ENCODE peak calls at places on chromosome 18, in four cellular contexts. G, N, S and J are unnamed samples.

GRCh38 chr18:53797998-53798397 is 426.5 kb downstream of the MBD2 start:
- DNase-seq in G (no peak), N (no peak), S (no peak), J (no peak)

GRCh38 chr18:47036298-47036874 is 965 bp upstream of the ELOA2 start:
- DNase-seq in G (no peak), N (no peak), S (no peak), J (no peak)

GRCh38 chr18:25052426-25052825 is 299.5 kb downstream of the ZNF521 start:
- DNase-seq in G (no peak), N (no peak), S (no peak), J (no peak)

GRCh38 chr18:10797882-10798281 is 272.1 kb downstream of the NAPG start:
- DNase-seq in G (no peak), N (no peak), S (no peak), J (no peak)

GRCh38 chr18:36872329-36872728 is 43.4 kb downstream of the KIAA1328 start:
- DNase-seq in G (no peak), N (no peak), S (no peak), J (no peak)

GRCh38 chr18:74446178-74446577 is 10.9 kb downstream of the DIPK1C start:
- DNase-seq in G (no peak), N (no peak), S (no peak), J (no peak)

GRCh38 chr18:1383465-1383864 is 478.8 kb downstream of the ADCYAP1 start:
- DNase-seq in G (no peak), N (no peak), S (no peak), J (no peak)

GRCh38 chr18:55764382-55764781 is 176.4 kb upstream of the TCF4 start:
- DNase-seq in G (no peak), N (no peak), S (no peak), J (no peak)

GRCh38 chr18:59238385-59238784 is 18.4 kb downstream of the GRP start:
- DNase-seq in G (no peak), N (no peak), S (no peak), J (no peak)